ENCODE peak calls at places on chromosomes 2 and 18, in ten cellular contexts. One of them, this sample, is unnamed.

GRCh38 chr2:170744248-170745002 is 25.8 kb upstream of the ERICH2 start:
- DNase-seq in H1: no peak
- DNase-seq in A549: no peak
- DNase-seq in tibial nerve: peak
- DNase-seq in upper lobe of left lung: peak
- DNase-seq in esophagus muscularis mucosa: no peak
- DNase-seq in ovary: no peak
- DNase-seq in K562: no peak
- DNase-seq in sigmoid colon: no peak
- DNase-seq in HepG2: peak
- DNase-seq in this sample: no peak

GRCh38 chr2:40120021-40120420 is 331.9 kb downstream of the SLC8A1 start:
- DNase-seq in H1: no peak
- DNase-seq in A549: no peak
- DNase-seq in tibial nerve: no peak
- DNase-seq in upper lobe of left lung: no peak
- DNase-seq in esophagus muscularis mucosa: no peak
- DNase-seq in ovary: no peak
- DNase-seq in K562: no peak
- DNase-seq in sigmoid colon: no peak
- DNase-seq in HepG2: no peak
- DNase-seq in this sample: no peak

GRCh38 chr2:85865539-85866164 is 23.1 kb downstream of the ST3GAL5 start:
- DNase-seq in H1: no peak
- DNase-seq in A549: no peak
- DNase-seq in tibial nerve: no peak
- DNase-seq in upper lobe of left lung: no peak
- DNase-seq in esophagus muscularis mucosa: no peak
- DNase-seq in ovary: no peak
- DNase-seq in K562: no peak
- DNase-seq in sigmoid colon: no peak
- DNase-seq in HepG2: no peak
- DNase-seq in this sample: no peak

GRCh38 chr2:78540255-78540654 is 485.2 kb upstream of the REG3G start:
- DNase-seq in H1: no peak
- DNase-seq in A549: no peak
- DNase-seq in tibial nerve: no peak
- DNase-seq in upper lobe of left lung: no peak
- DNase-seq in esophagus muscularis mucosa: no peak
- DNase-seq in ovary: no peak
- DNase-seq in K562: no peak
- DNase-seq in sigmoid colon: no peak
- DNase-seq in HepG2: no peak
- DNase-seq in this sample: no peak

GRCh38 chr2:27701676-27702075 is 38.0 kb downstream of the SLC4A1AP start:
- DNase-seq in H1: no peak
- DNase-seq in A549: no peak
- DNase-seq in tibial nerve: no peak
- DNase-seq in upper lobe of left lung: peak
- DNase-seq in esophagus muscularis mucosa: no peak
- DNase-seq in ovary: no peak
- DNase-seq in K562: no peak
- DNase-seq in sigmoid colon: no peak
- DNase-seq in HepG2: no peak
- DNase-seq in this sample: no peak

GRCh38 chr2:150596071-150596470 is 108.6 kb upstream of the RND3 start:
- DNase-seq in H1: no peak
- DNase-seq in A549: no peak
- DNase-seq in tibial nerve: no peak
- DNase-seq in upper lobe of left lung: no peak
- DNase-seq in esophagus muscularis mucosa: no peak
- DNase-seq in ovary: no peak
- DNase-seq in K562: no peak
- DNase-seq in sigmoid colon: no peak
- DNase-seq in HepG2: no peak
- DNase-seq in this sample: no peak

GRCh38 chr2:73830871-73831401 is 2.2 kb downstream of the STAMBP start:
- DNase-seq in H1: no peak
- DNase-seq in A549: no peak
- DNase-seq in tibial nerve: no peak
- DNase-seq in upper lobe of left lung: no peak
- DNase-seq in esophagus muscularis mucosa: no peak
- DNase-seq in ovary: no peak
- DNase-seq in K562: no peak
- DNase-seq in sigmoid colon: no peak
- DNase-seq in HepG2: no peak
- DNase-seq in this sample: no peak

GRCh38 chr2:189088566-189089225 is 90.9 kb downstream of the COL5A2 start:
- DNase-seq in H1: no peak
- DNase-seq in A549: no peak
- DNase-seq in tibial nerve: no peak
- DNase-seq in upper lobe of left lung: no peak
- DNase-seq in esophagus muscularis mucosa: no peak
- DNase-seq in ovary: no peak
- DNase-seq in K562: no peak
- DNase-seq in sigmoid colon: no peak
- DNase-seq in HepG2: no peak
- DNase-seq in this sample: no peak

GRCh38 chr18:69538849-69539248 is 138.2 kb downstream of the DOK6 start:
- DNase-seq in H1: no peak
- DNase-seq in A549: no peak
- DNase-seq in tibial nerve: no peak
- DNase-seq in upper lobe of left lung: no peak
- DNase-seq in esophagus muscularis mucosa: no peak
- DNase-seq in ovary: no peak
- DNase-seq in K562: no peak
- DNase-seq in sigmoid colon: no peak
- DNase-seq in HepG2: no peak
- DNase-seq in this sample: no peak

GRCh38 chr2:161131074-161131680 is 29.1 kb upstream of the TANK start:
- DNase-seq in H1: no peak
- DNase-seq in A549: no peak
- DNase-seq in tibial nerve: no peak
- DNase-seq in upper lobe of left lung: no peak
- DNase-seq in esophagus muscularis mucosa: no peak
- DNase-seq in ovary: no peak
- DNase-seq in K562: no peak
- DNase-seq in sigmoid colon: no peak
- DNase-seq in HepG2: no peak
- DNase-seq in this sample: no peak

GRCh38 chr2:126850951-126851350 is 47.7 kb upstream of the TEX51 start:
- DNase-seq in H1: no peak
- DNase-seq in A549: no peak
- DNase-seq in tibial nerve: no peak
- DNase-seq in upper lobe of left lung: no peak
- DNase-seq in esophagus muscularis mucosa: peak
- DNase-seq in ovary: no peak
- DNase-seq in K562: no peak
- DNase-seq in sigmoid colon: no peak
- DNase-seq in HepG2: no peak
- DNase-seq in this sample: no peak

GRCh38 chr18:35378206-35378795 is 1.2 kb upstream of the ZNF396 start:
- DNase-seq in H1: no peak
- DNase-seq in A549: no peak
- DNase-seq in tibial nerve: no peak
- DNase-seq in upper lobe of left lung: no peak
- DNase-seq in esophagus muscularis mucosa: no peak
- DNase-seq in ovary: no peak
- DNase-seq in K562: no peak
- DNase-seq in sigmoid colon: no peak
- DNase-seq in HepG2: no peak
- DNase-seq in this sample: no peak

GRCh38 chr2:77095096-77095495 is 427.1 kb downstream of the LRRTM4 start:
- DNase-seq in H1: no peak
- DNase-seq in A549: no peak
- DNase-seq in tibial nerve: no peak
- DNase-seq in upper lobe of left lung: no peak
- DNase-seq in esophagus muscularis mucosa: no peak
- DNase-seq in ovary: no peak
- DNase-seq in K562: no peak
- DNase-seq in sigmoid colon: no peak
- DNase-seq in HepG2: no peak
- DNase-seq in this sample: no peak

GRCh38 chr2:187988348-187988747 is 303.3 kb upstream of the GULP1 start:
- DNase-seq in H1: no peak
- DNase-seq in A549: no peak
- DNase-seq in tibial nerve: no peak
- DNase-seq in upper lobe of left lung: no peak
- DNase-seq in esophagus muscularis mucosa: no peak
- DNase-seq in ovary: no peak
- DNase-seq in K562: no peak
- DNase-seq in sigmoid colon: no peak
- DNase-seq in HepG2: no peak
- DNase-seq in this sample: no peak

GRCh38 chr2:188628989-188629889 is 337.6 kb downstream of the GULP1 start:
- DNase-seq in H1: no peak
- DNase-seq in A549: peak
- DNase-seq in tibial nerve: peak
- DNase-seq in upper lobe of left lung: no peak
- DNase-seq in esophagus muscularis mucosa: no peak
- DNase-seq in ovary: no peak
- DNase-seq in K562: no peak
- DNase-seq in sigmoid colon: no peak
- DNase-seq in HepG2: no peak
- DNase-seq in this sample: no peak

GRCh38 chr18:79460445-79461300 is 64.9 kb downstream of the NFATC1 start:
- DNase-seq in H1: no peak
- DNase-seq in A549: no peak
- DNase-seq in tibial nerve: no peak
- DNase-seq in upper lobe of left lung: no peak
- DNase-seq in esophagus muscularis mucosa: no peak
- DNase-seq in ovary: no peak
- DNase-seq in K562: no peak
- DNase-seq in sigmoid colon: no peak
- DNase-seq in HepG2: no peak
- DNase-seq in this sample: no peak

GRCh38 chr18:10979411-10979810 is 170.0 kb downstream of the PIEZO2 start:
- DNase-seq in H1: no peak
- DNase-seq in A549: no peak
- DNase-seq in tibial nerve: no peak
- DNase-seq in upper lobe of left lung: no peak
- DNase-seq in esophagus muscularis mucosa: no peak
- DNase-seq in ovary: no peak
- DNase-seq in K562: no peak
- DNase-seq in sigmoid colon: no peak
- DNase-seq in HepG2: no peak
- DNase-seq in this sample: no peak

DNA sequence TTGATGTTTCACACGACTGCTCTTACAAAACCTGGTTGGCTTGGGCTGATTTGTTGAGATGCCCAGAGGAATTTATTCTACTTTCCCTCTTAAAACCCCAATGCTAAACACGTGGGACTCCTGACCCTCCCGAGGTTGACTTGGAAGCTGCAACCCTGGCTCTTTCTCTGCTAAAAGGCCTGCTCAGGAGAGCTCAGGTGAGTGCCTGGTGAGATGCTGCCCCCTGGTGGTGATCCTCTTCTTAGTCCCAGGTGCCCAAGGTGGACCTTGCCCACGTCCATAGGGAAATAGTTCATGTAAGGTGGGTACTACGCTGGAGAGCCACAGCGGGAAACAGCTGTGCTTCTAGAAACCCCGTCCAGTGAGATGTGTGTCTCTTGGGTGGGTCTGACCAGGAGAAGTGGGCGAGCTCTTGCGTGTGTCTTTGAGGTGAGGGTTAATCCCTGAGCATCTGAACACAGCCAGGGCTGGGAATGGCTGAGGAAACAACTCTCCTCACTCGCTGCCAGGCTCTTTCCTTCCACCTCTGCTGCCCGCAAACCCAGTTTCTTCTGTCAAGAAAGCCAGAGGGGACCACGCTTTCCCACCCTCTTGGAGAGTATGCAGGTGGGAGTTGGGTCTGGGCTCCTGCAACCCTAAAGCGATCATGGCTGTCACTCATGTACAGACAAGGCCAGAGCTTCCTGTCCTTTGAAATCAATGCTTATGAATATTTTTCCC is 25.5 kb upstream of the PXDN start:
- DNase-seq in H1: peak
- DNase-seq in A549: peak
- DNase-seq in tibial nerve: peak
- DNase-seq in upper lobe of left lung: peak
- DNase-seq in esophagus muscularis mucosa: no peak
- DNase-seq in ovary: peak
- DNase-seq in K562: peak
- DNase-seq in sigmoid colon: peak
- DNase-seq in HepG2: peak
- DNase-seq in this sample: peak
- TF ChIP-seq EP300 in H1: no peak
- TF ChIP-seq EP300 in A549: no peak
- TF ChIP-seq EP300 in tibial nerve: no peak
- TF ChIP-seq EP300 in upper lobe of left lung: no peak
- TF ChIP-seq EP300 in esophagus muscularis mucosa: no peak
- TF ChIP-seq EP300 in ovary: no peak
- TF ChIP-seq EP300 in K562: no peak
- TF ChIP-seq EP300 in sigmoid colon: no peak
- TF ChIP-seq EP300 in HepG2: no peak
- TF ChIP-seq EP300 in this sample: no peak

GRCh38 chr2:195666113-195666712 is 9.2 kb downstream of the SLC39A10 start:
- DNase-seq in H1: no peak
- DNase-seq in A549: no peak
- DNase-seq in tibial nerve: no peak
- DNase-seq in upper lobe of left lung: no peak
- DNase-seq in esophagus muscularis mucosa: no peak
- DNase-seq in ovary: no peak
- DNase-seq in K562: no peak
- DNase-seq in sigmoid colon: no peak
- DNase-seq in HepG2: no peak
- DNase-seq in this sample: no peak
- H3K27ac ChIP-seq in H1: no peak
- H3K27ac ChIP-seq in A549: no peak
- H3K27ac ChIP-seq in tibial nerve: no peak
- H3K27ac ChIP-seq in upper lobe of left lung: no peak
- H3K27ac ChIP-seq in esophagus muscularis mucosa: no peak
- H3K27ac ChIP-seq in ovary: no peak
- H3K27ac ChIP-seq in K562: no peak
- H3K27ac ChIP-seq in sigmoid colon: no peak
- H3K27ac ChIP-seq in HepG2: no peak
- H3K27ac ChIP-seq in this sample: no peak

DNA sequence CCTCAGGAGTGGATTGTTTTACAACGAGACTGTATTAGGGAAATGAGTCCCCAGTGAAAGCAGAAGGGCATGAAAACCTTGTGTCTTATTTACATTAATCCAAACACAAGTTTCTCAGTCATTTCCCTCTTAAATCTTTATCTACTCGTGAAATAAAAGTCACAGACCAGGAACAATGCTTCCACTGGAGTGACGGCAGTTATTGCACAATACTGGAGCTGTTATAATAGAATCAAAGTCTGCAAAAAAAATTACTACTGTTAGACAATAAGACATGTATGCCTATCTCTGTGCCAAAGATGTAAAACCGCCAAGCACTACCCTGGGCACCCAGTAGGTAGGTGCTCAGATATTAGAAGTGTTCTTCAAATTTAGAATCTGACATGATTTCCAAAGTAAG is 375.5 kb downstream of the ZNF521 start:
- DNase-seq in H1: no peak
- DNase-seq in A549: no peak
- DNase-seq in tibial nerve: no peak
- DNase-seq in upper lobe of left lung: no peak
- DNase-seq in esophagus muscularis mucosa: no peak
- DNase-seq in ovary: no peak
- DNase-seq in K562: no peak
- DNase-seq in sigmoid colon: no peak
- DNase-seq in HepG2: no peak
- DNase-seq in this sample: no peak
- TF ChIP-seq EP300 in H1: no peak
- TF ChIP-seq EP300 in A549: no peak
- TF ChIP-seq EP300 in tibial nerve: no peak
- TF ChIP-seq EP300 in upper lobe of left lung: no peak
- TF ChIP-seq EP300 in esophagus muscularis mucosa: no peak
- TF ChIP-seq EP300 in ovary: no peak
- TF ChIP-seq EP300 in K562: no peak
- TF ChIP-seq EP300 in sigmoid colon: no peak
- TF ChIP-seq EP300 in HepG2: no peak
- TF ChIP-seq EP300 in this sample: no peak

GRCh38 chr2:98465456-98466201 is 21.0 kb downstream of the INPP4A start:
- DNase-seq in H1: no peak
- DNase-seq in A549: no peak
- DNase-seq in tibial nerve: peak
- DNase-seq in upper lobe of left lung: peak
- DNase-seq in esophagus muscularis mucosa: no peak
- DNase-seq in ovary: no peak
- DNase-seq in K562: peak
- DNase-seq in sigmoid colon: peak
- DNase-seq in HepG2: no peak
- DNase-seq in this sample: no peak
- H3K27ac ChIP-seq in H1: no peak
- H3K27ac ChIP-seq in A549: no peak
- H3K27ac ChIP-seq in tibial nerve: peak
- H3K27ac ChIP-seq in upper lobe of left lung: peak
- H3K27ac ChIP-seq in esophagus muscularis mucosa: peak
- H3K27ac ChIP-seq in ovary: no peak
- H3K27ac ChIP-seq in K562: peak
- H3K27ac ChIP-seq in sigmoid colon: peak
- H3K27ac ChIP-seq in HepG2: no peak
- H3K27ac ChIP-seq in this sample: peak